ENCODE peak calls at places on chromosomes 5 and 9, in ten cellular contexts. One of them, this sample, is unnamed.

GRCh38 chr5:135350536-135350935 is 48.5 kb downstream of the MACROH2A1 start:
- DNase-seq in H54: no peak
- DNase-seq in SHP77 treated with DMSO at 0.1 percent for 48 hours: no peak
- DNase-seq in fibroblast of the aortic adventitia: no peak
- DNase-seq in AG04449: no peak
- DNase-seq in amniotic stem cell: no peak
- DNase-seq in stimulated activated CD8-positive, alpha-beta memory T cell treated with anti-CD3 and anti-CD28 coated beads, Interleukin-15, amount 100 ng/mL, for 24 hours: no peak
- DNase-seq in hippocampal formation: no peak
- DNase-seq in mammary epithelial cell: no peak
- DNase-seq in right atrium auricular region: no peak
- DNase-seq in this sample: no peak

GRCh38 chr5:132530946-132531345 is 12.4 kb downstream of the IL5 start:
- DNase-seq in H54: no peak
- DNase-seq in SHP77 treated with DMSO at 0.1 percent for 48 hours: no peak
- DNase-seq in fibroblast of the aortic adventitia: no peak
- DNase-seq in AG04449: no peak
- DNase-seq in amniotic stem cell: no peak
- DNase-seq in stimulated activated CD8-positive, alpha-beta memory T cell treated with anti-CD3 and anti-CD28 coated beads, Interleukin-15, amount 100 ng/mL, for 24 hours: no peak
- DNase-seq in hippocampal formation: no peak
- DNase-seq in mammary epithelial cell: no peak
- DNase-seq in right atrium auricular region: no peak
- DNase-seq in this sample: no peak

GRCh38 chr5:91641730-91642350 is 258.7 kb upstream of the ARRDC3 start:
- DNase-seq in H54: no peak
- DNase-seq in SHP77 treated with DMSO at 0.1 percent for 48 hours: peak
- DNase-seq in fibroblast of the aortic adventitia: peak
- DNase-seq in AG04449: no peak
- DNase-seq in amniotic stem cell: peak
- DNase-seq in stimulated activated CD8-positive, alpha-beta memory T cell treated with anti-CD3 and anti-CD28 coated beads, Interleukin-15, amount 100 ng/mL, for 24 hours: no peak
- DNase-seq in hippocampal formation: no peak
- DNase-seq in mammary epithelial cell: peak
- DNase-seq in right atrium auricular region: no peak
- DNase-seq in this sample: peak

GRCh38 chr9:116264361-116264760 is 110.8 kb downstream of the PAPPA start:
- DNase-seq in H54: no peak
- DNase-seq in SHP77 treated with DMSO at 0.1 percent for 48 hours: peak
- DNase-seq in fibroblast of the aortic adventitia: no peak
- DNase-seq in AG04449: no peak
- DNase-seq in amniotic stem cell: no peak
- DNase-seq in stimulated activated CD8-positive, alpha-beta memory T cell treated with anti-CD3 and anti-CD28 coated beads, Interleukin-15, amount 100 ng/mL, for 24 hours: no peak
- DNase-seq in hippocampal formation: no peak
- DNase-seq in mammary epithelial cell: no peak
- DNase-seq in right atrium auricular region: no peak
- DNase-seq in this sample: no peak

GRCh38 chr5:67490543-67491321 is 294.1 kb upstream of the CD180 start:
- DNase-seq in H54: no peak
- DNase-seq in SHP77 treated with DMSO at 0.1 percent for 48 hours: no peak
- DNase-seq in fibroblast of the aortic adventitia: peak
- DNase-seq in AG04449: no peak
- DNase-seq in amniotic stem cell: no peak
- DNase-seq in stimulated activated CD8-positive, alpha-beta memory T cell treated with anti-CD3 and anti-CD28 coated beads, Interleukin-15, amount 100 ng/mL, for 24 hours: no peak
- DNase-seq in hippocampal formation: no peak
- DNase-seq in mammary epithelial cell: no peak
- DNase-seq in right atrium auricular region: no peak
- DNase-seq in this sample: no peak

GRCh38 chr9:118023649-118024048 is 319.4 kb downstream of the TLR4 start:
- DNase-seq in H54: no peak
- DNase-seq in SHP77 treated with DMSO at 0.1 percent for 48 hours: no peak
- DNase-seq in fibroblast of the aortic adventitia: no peak
- DNase-seq in AG04449: no peak
- DNase-seq in amniotic stem cell: no peak
- DNase-seq in stimulated activated CD8-positive, alpha-beta memory T cell treated with anti-CD3 and anti-CD28 coated beads, Interleukin-15, amount 100 ng/mL, for 24 hours: no peak
- DNase-seq in hippocampal formation: no peak
- DNase-seq in mammary epithelial cell: peak
- DNase-seq in right atrium auricular region: no peak
- DNase-seq in this sample: no peak

GRCh38 chr9:129330711-129331279 is 152.7 kb upstream of the IER5L start:
- DNase-seq in H54: no peak
- DNase-seq in SHP77 treated with DMSO at 0.1 percent for 48 hours: no peak
- DNase-seq in fibroblast of the aortic adventitia: no peak
- DNase-seq in AG04449: no peak
- DNase-seq in amniotic stem cell: no peak
- DNase-seq in stimulated activated CD8-positive, alpha-beta memory T cell treated with anti-CD3 and anti-CD28 coated beads, Interleukin-15, amount 100 ng/mL, for 24 hours: no peak
- DNase-seq in hippocampal formation: no peak
- DNase-seq in mammary epithelial cell: no peak
- DNase-seq in right atrium auricular region: no peak
- DNase-seq in this sample: no peak

GRCh38 chr5:150175536-150175935 is 9.0 kb downstream of the CDX1 start:
- DNase-seq in H54: peak
- DNase-seq in SHP77 treated with DMSO at 0.1 percent for 48 hours: no peak
- DNase-seq in fibroblast of the aortic adventitia: no peak
- DNase-seq in AG04449: no peak
- DNase-seq in amniotic stem cell: no peak
- DNase-seq in stimulated activated CD8-positive, alpha-beta memory T cell treated with anti-CD3 and anti-CD28 coated beads, Interleukin-15, amount 100 ng/mL, for 24 hours: no peak
- DNase-seq in hippocampal formation: no peak
- DNase-seq in mammary epithelial cell: no peak
- DNase-seq in right atrium auricular region: no peak
- DNase-seq in this sample: peak

GRCh38 chr9:35002623-35003022 is 13.1 kb downstream of the DNAJB5 start:
- DNase-seq in H54: no peak
- DNase-seq in SHP77 treated with DMSO at 0.1 percent for 48 hours: no peak
- DNase-seq in fibroblast of the aortic adventitia: no peak
- DNase-seq in AG04449: no peak
- DNase-seq in amniotic stem cell: no peak
- DNase-seq in stimulated activated CD8-positive, alpha-beta memory T cell treated with anti-CD3 and anti-CD28 coated beads, Interleukin-15, amount 100 ng/mL, for 24 hours: no peak
- DNase-seq in hippocampal formation: no peak
- DNase-seq in mammary epithelial cell: no peak
- DNase-seq in right atrium auricular region: peak
- DNase-seq in this sample: no peak

GRCh38 chr9:118721276-118721675 is 648.0 kb downstream of the BRINP1 start:
- DNase-seq in H54: no peak
- DNase-seq in SHP77 treated with DMSO at 0.1 percent for 48 hours: no peak
- DNase-seq in fibroblast of the aortic adventitia: no peak
- DNase-seq in AG04449: no peak
- DNase-seq in amniotic stem cell: no peak
- DNase-seq in stimulated activated CD8-positive, alpha-beta memory T cell treated with anti-CD3 and anti-CD28 coated beads, Interleukin-15, amount 100 ng/mL, for 24 hours: no peak
- DNase-seq in hippocampal formation: no peak
- DNase-seq in mammary epithelial cell: no peak
- DNase-seq in right atrium auricular region: no peak
- DNase-seq in this sample: no peak

GRCh38 chr9:130860458-130861316 is 25.6 kb downstream of the ABL1 start:
- DNase-seq in H54: no peak
- DNase-seq in SHP77 treated with DMSO at 0.1 percent for 48 hours: no peak
- DNase-seq in fibroblast of the aortic adventitia: peak
- DNase-seq in AG04449: peak
- DNase-seq in amniotic stem cell: peak
- DNase-seq in stimulated activated CD8-positive, alpha-beta memory T cell treated with anti-CD3 and anti-CD28 coated beads, Interleukin-15, amount 100 ng/mL, for 24 hours: no peak
- DNase-seq in hippocampal formation: no peak
- DNase-seq in mammary epithelial cell: no peak
- DNase-seq in right atrium auricular region: peak
- DNase-seq in this sample: no peak